ENCODE peak calls at places on chromosome 12, in four cellular contexts. B is neural progenitor cell, R is H9, M is keratinocyte. O is an unnamed sample. For H4K20me1, the result is how much of the 10 kb centered on the place peaks cover.

GRCh38 chr12:10160659-10161386 is 11.1 kb downstream of the OLR1 start:
- DNase-seq in M (no peak), R (no peak), B (no peak), O (no peak)

GRCh38 chr12:109710747-109711595 is 2.7 kb upstream of the FAM222A start:
- DNase-seq in B (no peak), R (no peak), M (no peak), O (no peak)

GRCh38 chr12:25949343-25949742 is 9.1 kb upstream of the RASSF8 start:
- DNase-seq in B (no peak), M (no peak), R (no peak), O (no peak)

GRCh38 chr12:92698466-92698865 is 4.3 kb upstream of the PLEKHG7 start:
- DNase-seq in B (no peak), M (no peak), R (no peak), O (no peak)

GRCh38 chr12:59677857-59678256 is 82.0 kb downstream of the SLC16A7 start:
- DNase-seq in R (no peak), B (no peak), M (no peak), O (no peak)

GRCh38 chr12:2387051-2387834 is 334.5 kb downstream of the CACNA1C start:
- DNase-seq in M (no peak), B (no peak), R (peak), O (no peak)

GRCh38 chr12:48263617-48264016 is 60.5 kb upstream of the OR10AD1 start:
- DNase-seq in B (no peak), M (no peak), R (no peak), O (no peak)

GRCh38 chr12:6963741-6964446 is 6.6 kb downstream of the PHB2 start:
- DNase-seq in M (no peak), R (peak), B (no peak), O (no peak)

GRCh38 chr12:88538697-88539096 is 41.6 kb downstream of the KITLG start:
- DNase-seq in M (no peak), R (no peak), B (no peak), O (no peak)

GRCh38 chr12:107131832-107132616 is 38.7 kb upstream of the CRY1 start:
- DNase-seq in R (peak), M (peak), B (peak), O (no peak)

GRCh38 chr12:66200110-66200509 is 11.1 kb downstream of the IRAK3 start:
- DNase-seq in M (no peak), B (no peak), R (no peak), O (no peak)

GRCh38 chr12:8832500-8832899 is 10.1 kb downstream of the A2ML1 start:
- DNase-seq in R (no peak), M (no peak), B (no peak), O (no peak)

GRCh38 chr12:48023386-48023785 is 19.1 kb upstream of the COL2A1 start:
- DNase-seq in B (peak), M (no peak), R (no peak), O (no peak)

DNA sequence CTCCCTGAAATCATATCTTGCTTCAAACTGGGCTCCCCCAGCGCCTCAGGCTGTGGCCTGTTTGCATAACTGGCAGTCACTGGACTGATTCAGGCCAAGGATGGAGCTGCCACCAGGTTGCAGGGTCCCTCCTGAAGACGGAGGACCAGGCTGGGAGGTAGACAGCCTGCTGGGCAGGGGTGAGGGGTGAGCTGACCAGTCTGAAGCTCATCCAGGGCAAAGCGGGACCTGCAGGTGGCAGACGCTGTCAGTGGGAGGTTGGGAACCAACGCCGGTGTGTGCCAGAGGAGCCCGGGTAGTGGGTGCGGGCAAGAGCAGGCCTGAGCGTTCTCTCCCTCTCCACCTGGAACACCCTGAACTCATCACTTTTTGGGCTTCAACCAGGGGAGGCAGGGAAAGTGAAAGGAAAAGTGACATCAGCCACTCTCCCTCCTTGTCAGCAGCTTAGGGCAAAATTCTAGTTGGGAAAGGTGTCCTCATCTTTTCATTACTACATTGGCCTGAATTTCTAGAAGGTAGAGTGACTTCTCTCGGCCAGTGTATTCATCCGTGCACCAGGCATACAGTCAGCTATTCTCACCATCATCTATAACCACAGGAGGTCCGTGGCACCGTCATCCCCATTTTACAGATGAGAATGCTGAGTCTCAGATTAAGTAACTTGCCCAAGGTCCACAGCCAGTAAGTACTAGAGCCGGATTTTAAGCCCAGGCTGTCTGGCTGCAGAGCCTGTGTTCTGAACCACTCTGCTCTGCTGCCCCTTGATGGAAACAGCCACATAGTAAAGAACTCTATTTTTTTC is 219.0 kb downstream of the SLC41A2 start:
- DNase-seq in R (no peak), B (no peak), M (no peak), O (no peak)
- H4K20me1 ChIP-seq in R (under half), B (under half), M (under half), O (half or more)

GRCh38 chr12:116196226-116196625 is 81.3 kb downstream of the MED13L start:
- DNase-seq in B (no peak), M (no peak), R (no peak), O (no peak)
- H3K4me2 ChIP-seq in B (no peak), M (no peak), R (no peak), O (no peak)

GRCh38 chr12:32145096-32145495 is 38.4 kb downstream of the BICD1 start:
- DNase-seq in M (no peak), R (no peak), B (no peak), O (no peak)
- H4K20me1 ChIP-seq in M (under half), R (under half), B (under half), O (under half)

GRCh38 chr12:120235369-120236123 is 30.0 kb downstream of the PXN start:
- DNase-seq in B (peak), M (no peak), R (peak), O (no peak)

GRCh38 chr12:120236124-120236398 is 29.5 kb downstream of the PXN start:
- DNase-seq in M (no peak), R (no peak), B (no peak), O (no peak)

GRCh38 chr12:120231316-120232011 is 30.6 kb upstream of the RPLP0 start:
- DNase-seq in R (peak), B (no peak), M (peak), O (peak)

GRCh38 chr12:120238224-120238616 is 27.3 kb downstream of the PXN start:
- DNase-seq in M (no peak), B (no peak), R (no peak), O (no peak)

GRCh38 chr12:120234643-120235368 is 30.7 kb downstream of the PXN start:
- DNase-seq in B (peak), R (peak), M (peak), O (no peak)
- H3K4me2 ChIP-seq in B (peak), R (no peak), M (peak), O (no peak)

GRCh38 chr12:64669270-64669842 is 59.1 kb downstream of the RASSF3 start:
- DNase-seq in M (no peak), R (peak), B (no peak), O (peak)
- H4K20me1 ChIP-seq in M (under half), R (under half), B (half or more), O (under half)

GRCh38 chr12:18140969-18141368 is 51.0 kb upstream of the RERGL start:
- DNase-seq in B (no peak), R (no peak), M (no peak), O (no peak)
- H3K4me2 ChIP-seq in B (no peak), R (no peak), M (no peak), O (no peak)

DNA sequence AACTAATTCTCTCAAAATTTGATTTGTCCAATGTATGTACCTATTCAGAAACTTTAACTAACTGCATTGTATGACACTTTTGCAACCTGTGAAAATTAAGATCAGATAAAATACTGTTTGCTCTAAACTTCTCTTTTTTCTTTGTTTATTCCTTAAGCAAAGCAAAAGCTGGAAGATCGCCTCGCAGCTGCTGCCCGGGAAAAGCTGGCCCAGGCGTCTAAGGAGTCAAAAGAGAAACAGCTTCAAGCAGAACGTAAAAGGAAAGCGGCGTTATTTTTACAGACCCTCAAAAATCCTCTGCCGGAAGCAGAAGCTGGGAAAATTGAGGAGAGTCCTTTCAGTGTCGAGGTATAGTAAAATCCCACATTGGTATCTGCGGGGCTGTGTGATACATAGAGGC is 55.1 kb downstream of the SFSWAP start:
- DNase-seq in B (no peak), M (no peak), R (no peak), O (no peak)
- H4K20me1 ChIP-seq in B (under half), M (under half), R (under half), O (under half)

O was measured in DND-41.